ENCODE peak calls at places on chromosomes 16 and 17, in eight cellular contexts. One of them, this sample, is unnamed.

GRCh38 chr16:3004781-3005284 is 7.9 kb upstream of the CLDN9 start:
- DNase-seq in NCI-H2171 treated with DMSO at 0.1 percent for 48 hours: peak; percentile 29
- DNase-seq in EH: no peak
- DNase-seq in activated CD4-positive, CD25-positive, alpha-beta regulatory T cell treated with anti-CD3 and anti-CD28 coated beads, Interleukin-2, amount 50 U/mL, for 72 hours: no peak
- DNase-seq in choroid plexus epithelial cell: no peak
- DNase-seq in IMR-90: no peak
- DNase-seq in posterior cingulate gyrus: no peak
- DNase-seq in MM.1S: no peak
- DNase-seq in this sample: no peak

GRCh38 chr17:15039366-15039765 is 225.8 kb downstream of the PMP22 start:
- DNase-seq in NCI-H2171 treated with DMSO at 0.1 percent for 48 hours: no peak
- DNase-seq in activated CD4-positive, CD25-positive, alpha-beta regulatory T cell treated with anti-CD3 and anti-CD28 coated beads, Interleukin-2, amount 50 U/mL, for 72 hours: no peak
- DNase-seq in posterior cingulate gyrus: no peak
- DNase-seq in choroid plexus epithelial cell: no peak
- DNase-seq in IMR-90: no peak
- DNase-seq in EH: peak; percentile 22
- DNase-seq in MM.1S: no peak
- DNase-seq in this sample: no peak

GRCh38 chr16:17265177-17265576 is 205.6 kb downstream of the XYLT1 start:
- DNase-seq in activated CD4-positive, CD25-positive, alpha-beta regulatory T cell treated with anti-CD3 and anti-CD28 coated beads, Interleukin-2, amount 50 U/mL, for 72 hours: no peak
- DNase-seq in EH: no peak
- DNase-seq in posterior cingulate gyrus: no peak
- DNase-seq in NCI-H2171 treated with DMSO at 0.1 percent for 48 hours: peak; percentile 61
- DNase-seq in IMR-90: no peak
- DNase-seq in choroid plexus epithelial cell: no peak
- DNase-seq in MM.1S: no peak
- DNase-seq in this sample: no peak

GRCh38 chr16:64742560-64742959 is 379.3 kb downstream of the CDH11 start:
- DNase-seq in activated CD4-positive, CD25-positive, alpha-beta regulatory T cell treated with anti-CD3 and anti-CD28 coated beads, Interleukin-2, amount 50 U/mL, for 72 hours: no peak
- DNase-seq in IMR-90: no peak
- DNase-seq in posterior cingulate gyrus: no peak
- DNase-seq in choroid plexus epithelial cell: no peak
- DNase-seq in NCI-H2171 treated with DMSO at 0.1 percent for 48 hours: no peak
- DNase-seq in EH: no peak
- DNase-seq in MM.1S: no peak
- DNase-seq in this sample: no peak

GRCh38 chr16:85042126-85042525 is 14.5 kb downstream of the KIAA0513 start:
- DNase-seq in MM.1S: no peak
- DNase-seq in NCI-H2171 treated with DMSO at 0.1 percent for 48 hours: peak; percentile 70
- DNase-seq in EH: no peak
- DNase-seq in choroid plexus epithelial cell: no peak
- DNase-seq in activated CD4-positive, CD25-positive, alpha-beta regulatory T cell treated with anti-CD3 and anti-CD28 coated beads, Interleukin-2, amount 50 U/mL, for 72 hours: no peak
- DNase-seq in posterior cingulate gyrus: no peak
- DNase-seq in IMR-90: no peak
- DNase-seq in this sample: no peak

GRCh38 chr17:1047177-1047885 is 50.4 kb downstream of the TIMM22 start:
- DNase-seq in activated CD4-positive, CD25-positive, alpha-beta regulatory T cell treated with anti-CD3 and anti-CD28 coated beads, Interleukin-2, amount 50 U/mL, for 72 hours: no peak
- DNase-seq in NCI-H2171 treated with DMSO at 0.1 percent for 48 hours: peak; percentile 96
- DNase-seq in posterior cingulate gyrus: no peak
- DNase-seq in IMR-90: peak; percentile 90
- DNase-seq in choroid plexus epithelial cell: peak; percentile 24
- DNase-seq in MM.1S: no peak
- DNase-seq in EH: peak; percentile 35
- DNase-seq in this sample: no peak

GRCh38 chr16:17024514-17024913 is 446.2 kb downstream of the XYLT1 start:
- DNase-seq in posterior cingulate gyrus: no peak
- DNase-seq in activated CD4-positive, CD25-positive, alpha-beta regulatory T cell treated with anti-CD3 and anti-CD28 coated beads, Interleukin-2, amount 50 U/mL, for 72 hours: no peak
- DNase-seq in EH: no peak
- DNase-seq in choroid plexus epithelial cell: no peak
- DNase-seq in IMR-90: no peak
- DNase-seq in MM.1S: no peak
- DNase-seq in NCI-H2171 treated with DMSO at 0.1 percent for 48 hours: no peak
- DNase-seq in this sample: no peak

GRCh38 chr16:2858245-2859025 is 465 bp upstream of the PRSS22 start:
- DNase-seq in choroid plexus epithelial cell: no peak
- DNase-seq in NCI-H2171 treated with DMSO at 0.1 percent for 48 hours: peak; percentile 21
- DNase-seq in IMR-90: no peak
- DNase-seq in MM.1S: no peak
- DNase-seq in EH: no peak
- DNase-seq in posterior cingulate gyrus: no peak
- DNase-seq in activated CD4-positive, CD25-positive, alpha-beta regulatory T cell treated with anti-CD3 and anti-CD28 coated beads, Interleukin-2, amount 50 U/mL, for 72 hours: no peak
- DNase-seq in this sample: no peak

GRCh38 chr16:81654346-81654745 is 124.7 kb upstream of the PLCG2 start:
- DNase-seq in IMR-90: peak; percentile 34
- DNase-seq in MM.1S: no peak
- DNase-seq in posterior cingulate gyrus: no peak
- DNase-seq in EH: peak; percentile 20
- DNase-seq in NCI-H2171 treated with DMSO at 0.1 percent for 48 hours: no peak
- DNase-seq in choroid plexus epithelial cell: no peak
- DNase-seq in activated CD4-positive, CD25-positive, alpha-beta regulatory T cell treated with anti-CD3 and anti-CD28 coated beads, Interleukin-2, amount 50 U/mL, for 72 hours: no peak
- DNase-seq in this sample: no peak

GRCh38 chr16:81752225-81752875 is 26.7 kb upstream of the PLCG2 start:
- DNase-seq in choroid plexus epithelial cell: peak; percentile 10
- DNase-seq in NCI-H2171 treated with DMSO at 0.1 percent for 48 hours: no peak
- DNase-seq in activated CD4-positive, CD25-positive, alpha-beta regulatory T cell treated with anti-CD3 and anti-CD28 coated beads, Interleukin-2, amount 50 U/mL, for 72 hours: no peak
- DNase-seq in EH: peak; percentile 48
- DNase-seq in IMR-90: no peak
- DNase-seq in MM.1S: peak; percentile 50
- DNase-seq in posterior cingulate gyrus: no peak
- DNase-seq in this sample: peak; percentile 87

GRCh38 chr16:79366635-79367034 is 233.9 kb downstream of the MAF start:
- DNase-seq in IMR-90: no peak
- DNase-seq in activated CD4-positive, CD25-positive, alpha-beta regulatory T cell treated with anti-CD3 and anti-CD28 coated beads, Interleukin-2, amount 50 U/mL, for 72 hours: no peak
- DNase-seq in EH: no peak
- DNase-seq in NCI-H2171 treated with DMSO at 0.1 percent for 48 hours: no peak
- DNase-seq in choroid plexus epithelial cell: no peak
- DNase-seq in MM.1S: no peak
- DNase-seq in posterior cingulate gyrus: no peak
- DNase-seq in this sample: no peak

GRCh38 chr17:8163978-8164814 is 1.4 kb upstream of the VAMP2 start:
- DNase-seq in posterior cingulate gyrus: peak; percentile 74
- DNase-seq in MM.1S: no peak
- DNase-seq in NCI-H2171 treated with DMSO at 0.1 percent for 48 hours: no peak
- DNase-seq in choroid plexus epithelial cell: no peak
- DNase-seq in activated CD4-positive, CD25-positive, alpha-beta regulatory T cell treated with anti-CD3 and anti-CD28 coated beads, Interleukin-2, amount 50 U/mL, for 72 hours: no peak
- DNase-seq in IMR-90: peak; percentile 59
- DNase-seq in EH: peak; percentile 79
- DNase-seq in this sample: peak; percentile 97

This sample was measured in lower leg skin.